ENCODE peak calls at places on chromosomes 3 and 15, in six cellular contexts. U, V, S, D, J and C are unnamed samples.

GRCh38 chr3:55488398-55489055 is 1.4 kb upstream of the WNT5A start:
- DNase-seq in V (peak; percentile 89), J (peak; percentile 76), S (peak; percentile 65), D (peak; percentile 81), U (no peak), C (peak; percentile 70)

GRCh38 chr3:41681479-41681878 is 280.4 kb downstream of the ULK4 start:
- DNase-seq in D (peak; percentile 95), S (peak; percentile 31), V (peak; percentile 92), U (no peak), J (no peak), C (no peak)

GRCh38 chr3:170751894-170752283 is 118.1 kb downstream of the RPL22L1 start:
- DNase-seq in J (no peak), S (no peak), U (no peak), D (no peak), V (peak; percentile 48), C (no peak)

GRCh38 chr15:47908950-47909670 is 191.8 kb downstream of the SEMA6D start:
- DNase-seq in S (no peak), D (no peak), J (no peak), U (no peak), V (no peak), C (no peak)

GRCh38 chr3:45426161-45426560 is 37.8 kb downstream of the LARS2 start:
- DNase-seq in J (peak; percentile 10), D (no peak), V (no peak), S (no peak), U (no peak), C (no peak)

GRCh38 chr3:51401639-51402166 is 10.6 kb downstream of the RBM15B start:
- DNase-seq in S (peak; percentile 29), U (no peak), J (peak; percentile 35), D (no peak), V (no peak), C (no peak)

GRCh38 chr3:159987291-159987711 is 1.3 kb upstream of the IL12A start:
- DNase-seq in V (peak; percentile 74), J (no peak), U (no peak), D (peak; percentile 26), S (no peak), C (no peak)

GRCh38 chr15:92646216-92646615 is 9.4 kb downstream of the FAM174B start:
- DNase-seq in D (no peak), S (no peak), J (no peak), U (no peak), V (no peak), C (no peak)

GRCh38 chr15:75655911-75656310 is 8.2 kb downstream of the SNX33 start:
- DNase-seq in S (no peak), D (no peak), U (no peak), J (no peak), V (no peak), C (no peak)

GRCh38 chr3:45026957-45027356 is 854 bp downstream of the CLEC3B start:
- DNase-seq in U (no peak), S (peak; percentile 45), J (peak; percentile 47), V (peak; percentile 34), D (peak; percentile 53), C (peak; percentile 48)

GRCh38 chr3:15839568-15839967 is 41.8 kb upstream of the ANKRD28 start:
- DNase-seq in S (no peak), D (no peak), J (no peak), U (no peak), V (no peak), C (no peak)

GRCh38 chr3:158709666-158710083 is 22.6 kb downstream of the RARRES1 start:
- DNase-seq in V (peak; percentile 99), U (no peak), D (peak; percentile 96), S (peak; percentile 74), J (peak; percentile 39), C (no peak)

GRCh38 chr3:136595862-136596697 is 156.1 kb downstream of the STAG1 start:
- DNase-seq in S (no peak), D (peak; percentile 10), J (no peak), V (no peak), U (no peak), C (no peak)

GRCh38 chr3:37779289-37780152 is 82.2 kb upstream of the CTDSPL start:
- DNase-seq in D (peak; percentile 90), J (peak; percentile 59), S (peak; percentile 51), U (no peak), V (peak; percentile 82), C (no peak)

GRCh38 chr15:67809866-67810265 is 15.4 kb upstream of the SKOR1 start:
- DNase-seq in U (peak; percentile 56), D (no peak), S (no peak), V (no peak), J (no peak), C (no peak)

GRCh38 chr15:81002254-81003022 is 1.7 kb downstream of the TLNRD1 start:
- DNase-seq in U (peak; percentile 80), J (no peak), V (no peak), S (peak; percentile 5), D (peak; percentile 38), C (no peak)

GRCh38 chr3:35965908-35966307 is 326.6 kb downstream of the ARPP21 start:
- DNase-seq in U (no peak), S (no peak), V (peak; percentile 55), J (no peak), D (peak; percentile 70), C (no peak)

GRCh38 chr3:46472736-46473135 is 8.0 kb upstream of the LTF start:
- DNase-seq in U (no peak), S (no peak), D (no peak), J (no peak), V (no peak), C (no peak)

GRCh38 chr3:23991236-23992050 is 46.4 kb downstream of the NR1D2 start:
- DNase-seq in J (no peak), D (peak; percentile 82), S (no peak), V (peak; percentile 24), U (no peak), C (no peak)

GRCh38 chr15:48962662-48963523 is 826 bp downstream of the SHC4 start:
- DNase-seq in S (peak; percentile 85), V (peak; percentile 61), D (peak; percentile 62), U (peak; percentile 78), J (peak; percentile 28), C (no peak)

GRCh38 chr15:69524296-69524695 is 71.7 kb downstream of the RPLP1 start:
- DNase-seq in D (no peak), S (no peak), J (no peak), V (no peak), U (no peak), C (peak; percentile 63)

GRCh38 chr3:149610351-149611105 is 47.3 kb downstream of the WWTR1 start:
- DNase-seq in V (peak; percentile 50), J (no peak), D (no peak), U (no peak), S (peak; percentile 15), C (no peak)

GRCh38 chr3:122942937-122943827 is 84.4 kb downstream of the SEMA5B start:
- DNase-seq in S (peak; percentile 87), V (peak; percentile 40), U (peak; percentile 86), J (peak; percentile 87), D (peak; percentile 63), C (peak; percentile 63)

GRCh38 chr15:43187544-43188155 is 2.4 kb downstream of the CCNDBP1 start:
- DNase-seq in J (peak; percentile 12), D (peak; percentile 72), S (no peak), V (peak; percentile 80), U (no peak), C (no peak)

GRCh38 chr15:40776537-40777141 is 6.9 kb downstream of the C15orf62 start:
- DNase-seq in U (peak; percentile 86), J (peak; percentile 45), D (peak; percentile 53), V (peak; percentile 41), S (peak; percentile 77), C (no peak)

GRCh38 chr15:100256985-100257650 is 84.7 kb downstream of the ADAMTS17 start:
- DNase-seq in D (no peak), S (no peak), U (no peak), J (no peak), V (no peak), C (no peak)

GRCh38 chr3:145124886-145125285 is 1036.1 kb downstream of the PLOD2 start:
- DNase-seq in S (no peak), V (no peak), D (no peak), J (no peak), U (no peak), C (no peak)

GRCh38 chr3:37291275-37291700 is 116.9 kb upstream of the LRRFIP2 start:
- DNase-seq in D (peak; percentile 44), V (peak; percentile 88), S (peak; percentile 11), J (no peak), U (no peak), C (no peak)

GRCh38 chr3:40054568-40055222 is 245.3 kb downstream of the MYRIP start:
- DNase-seq in U (no peak), J (no peak), S (no peak), D (no peak), V (no peak), C (no peak)

GRCh38 chr3:87206070-87206469 is 21.0 kb upstream of the CHMP2B start:
- DNase-seq in J (no peak), U (no peak), D (peak; percentile 75), S (no peak), V (peak; percentile 86), C (no peak)

GRCh38 chr3:154130540-154130939 is 9.3 kb downstream of the ARHGEF26 start:
- DNase-seq in D (no peak), U (no peak), J (no peak), V (no peak), S (no peak), C (no peak)
- H3K4me1 ChIP-seq in D (no peaks in the 10 kb centered on the region), U (peaks cover 5% of the 10 kb centered on the region), J (peaks cover 34% of the 10 kb centered on the region), V (no peaks in the 10 kb centered on the region), S (no peaks in the 10 kb centered on the region), C (no peaks in the 10 kb centered on the region)

DNA sequence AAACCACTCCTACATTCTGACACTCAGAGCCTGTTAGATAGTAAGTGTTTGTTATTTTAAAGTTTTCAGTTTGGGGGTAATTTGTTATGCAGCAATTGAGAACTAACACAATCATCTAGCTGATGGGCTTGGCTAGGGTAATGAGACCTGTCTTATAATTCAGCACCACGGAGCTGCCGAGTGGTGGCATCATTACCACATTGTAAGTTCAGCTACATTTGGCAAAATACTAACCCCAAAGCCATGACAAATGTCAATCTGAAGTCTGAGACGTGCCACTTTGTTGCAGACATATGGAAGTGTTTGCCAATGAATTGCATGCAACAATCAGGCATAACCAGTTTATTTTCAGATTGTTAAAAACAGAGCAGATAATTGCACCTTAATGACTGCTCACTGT is 52.7 kb downstream of the KLHL6 start:
- DNase-seq in J (no peak), S (peak; percentile 24), U (no peak), V (no peak), D (peak; percentile 38), C (no peak)
- TF ChIP-seq CTCF in J (no peak), S (peak; percentile 25), U (no peak), V (no peak), D (peak; percentile 33), C (no peak)

GRCh38 chr15:74317820-74318375 is 49.5 kb downstream of the CYP11A1 start:
- DNase-seq in U (no peak), S (peak; percentile 37), J (peak; percentile 68), D (peak; percentile 96), V (peak; percentile 87), C (peak; percentile 49)
- H3K4me1 ChIP-seq in U (peaks cover 11% of the 10 kb centered on the region), S (peaks cover 18% of the 10 kb centered on the region), J (peaks cover 16% of the 10 kb centered on the region), D (no peaks in the 10 kb centered on the region), V (peaks cover 15% of the 10 kb centered on the region), C (no peaks in the 10 kb centered on the region)

GRCh38 chr15:66130496-66131014 is 123.0 kb downstream of the MEGF11 start:
- DNase-seq in S (no peak), V (no peak), D (peak; percentile 6), U (no peak), J (no peak), C (no peak)
- TF ChIP-seq CTCF in S (no peak), V (no peak), D (peak; percentile 15), U (no peak), J (no peak), C (no peak)

GRCh38 chr15:26722621-26723160 is 50.2 kb downstream of the GABRB3 start:
- DNase-seq in D (no peak), J (no peak), U (no peak), S (no peak), V (no peak), C (no peak)
- H3K4me1 ChIP-seq in D (no peaks in the 10 kb centered on the region), J (peaks cover 5% of the 10 kb centered on the region), U (no peaks in the 10 kb centered on the region), S (no peaks in the 10 kb centered on the region), V (no peaks in the 10 kb centered on the region), C (no peaks in the 10 kb centered on the region)